ENCODE peak calls at places on chromosomes 13 and 19, in six cellular contexts. G is breast epithelium; S is CD8-positive, alpha-beta T cell; N is CD4-positive, CD25-positive, alpha-beta regulatory T cell; O is mucosa of descending colon; Z is PC-3. W is an unnamed sample.

GRCh38 chr13:24159362-24159761 is 1.2 kb upstream of the SPATA13 start:
- DNase-seq in G (no peak), S (no peak), N (no peak), O (no peak), Z (no peak), W (no peak)

GRCh38 chr19:7257148-7258041 is 36.8 kb downstream of the INSR start:
- DNase-seq in G (no peak), S (no peak), N (no peak), O (no peak), Z (peak; percentile 65), W (no peak)

GRCh38 chr19:50258918-50259372 is 55.5 kb downstream of the MYH14 start:
- DNase-seq in G (no peak), S (no peak), N (no peak), O (peak; percentile 38), Z (peak; percentile 21), W (no peak)

GRCh38 chr13:19601749-19602725 is 31.4 kb upstream of the MPHOSPH8 start:
- DNase-seq in G (no peak), S (no peak), N (peak; percentile 6), O (peak; percentile 62), Z (peak; percentile 72), W (no peak)

GRCh38 chr13:105333416-105333815 is 1202.0 kb downstream of the EFNB2 start:
- DNase-seq in G (no peak), S (no peak), N (no peak), O (no peak), Z (no peak), W (no peak)

GRCh38 chr13:60137911-60138570 is 25.7 kb downstream of the DIAPH3 start:
- DNase-seq in G (no peak), S (no peak), N (no peak), O (no peak), Z (no peak), W (no peak)

GRCh38 chr13:36345438-36346221 is 564 bp downstream of the SPART start:
- DNase-seq in G (peak; percentile 68), S (peak; percentile 16), N (peak; percentile 51), O (peak; percentile 39), Z (no peak), W (peak; percentile 25)

GRCh38 chr13:79741006-79741405 is 260.1 kb downstream of the NDFIP2 start:
- DNase-seq in G (no peak), S (no peak), N (no peak), O (no peak), Z (no peak), W (no peak)

GRCh38 chr13:94309997-94310842 is 169.3 kb downstream of the DCT start:
- DNase-seq in G (no peak), S (no peak), N (no peak), O (no peak), Z (peak; percentile 79), W (no peak)

GRCh38 chr13:51478418-51479198 is 25.8 kb upstream of the INTS6 start:
- DNase-seq in G (no peak), S (no peak), N (no peak), O (no peak), Z (no peak), W (no peak)

GRCh38 chr13:33728271-33729037 is 89.5 kb upstream of the RFC3 start:
- DNase-seq in G (peak; percentile 44), S (no peak), N (no peak), O (no peak), Z (peak; percentile 63), W (no peak)

GRCh38 chr13:79485014-79485441 is 4.1 kb downstream of the NDFIP2 start:
- DNase-seq in G (no peak), S (no peak), N (no peak), O (peak; percentile 30), Z (peak; percentile 77), W (no peak)

GRCh38 chr19:6098574-6098973 is 11.7 kb downstream of the RFX2 start:
- DNase-seq in G (no peak), S (no peak), N (no peak), O (no peak), Z (no peak), W (no peak)

GRCh38 chr19:35013047-35013819 is 13.1 kb downstream of the GRAMD1A start:
- DNase-seq in G (peak; percentile 57), S (peak; percentile 72), N (peak; percentile 80), O (peak; percentile 88), Z (peak; percentile 36), W (peak; percentile 75)

GRCh38 chr19:50567052-50567841 is 988 bp downstream of the LRRC4B start:
- DNase-seq in G (no peak), S (no peak), N (no peak), O (no peak), Z (no peak), W (no peak)

GRCh38 chr19:48368942-48369341 is 4.8 kb downstream of the SYNGR4 start:
- DNase-seq in G (no peak), S (no peak), N (no peak), O (peak; percentile 86), Z (no peak), W (no peak)

GRCh38 chr13:41668130-41668757 is 210.9 kb downstream of the RGCC start:
- DNase-seq in G (peak; percentile 61), S (no peak), N (peak; percentile 55), O (no peak), Z (peak; percentile 84), W (no peak)

GRCh38 chr13:46119883-46120614 is 15.2 kb upstream of the CPB2 start:
- DNase-seq in G (no peak), S (no peak), N (no peak), O (no peak), Z (peak; percentile 56), W (no peak)

GRCh38 chr13:85366759-85367417 is 432.3 kb downstream of the SLITRK6 start:
- DNase-seq in G (no peak), S (no peak), N (no peak), O (no peak), Z (peak; percentile 42), W (no peak)

GRCh38 chr13:48775804-48776203 is 122.1 kb downstream of the CYSLTR2 start:
- DNase-seq in G (no peak), S (no peak), N (no peak), O (no peak), Z (peak; percentile 67), W (no peak)

GRCh38 chr13:30652746-30653145 is 35.0 kb downstream of the USPL1 start:
- DNase-seq in G (no peak), S (no peak), N (no peak), O (no peak), Z (no peak), W (no peak)

GRCh38 chr13:30864352-30865130 is 41.5 kb upstream of the MEDAG start:
- DNase-seq in G (no peak), S (no peak), N (no peak), O (no peak), Z (no peak), W (no peak)

GRCh38 chr19:17205237-17206140 is 9.7 kb upstream of the USE1 start:
- DNase-seq in G (peak; percentile 60), S (peak; percentile 39), N (peak; percentile 60), O (peak; percentile 84), Z (peak; percentile 64), W (peak; percentile 36)

GRCh38 chr13:100694722-100695644 is 20.4 kb upstream of the TMTC4 start:
- DNase-seq in G (no peak), S (no peak), N (no peak), O (peak; percentile 43), Z (peak; percentile 58), W (no peak)

GRCh38 chr13:33194820-33195692 is 90.5 kb downstream of the STARD13 start:
- DNase-seq in G (no peak), S (no peak), N (no peak), O (no peak), Z (peak; percentile 54), W (no peak)

GRCh38 chr13:99522288-99522687 is 21.0 kb downstream of the TM9SF2 start:
- DNase-seq in G (no peak), S (no peak), N (no peak), O (no peak), Z (no peak), W (no peak)

GRCh38 chr19:51194527-51195315 is 30.2 kb upstream of the CD33 start:
- DNase-seq in G (no peak), S (no peak), N (peak; percentile 2), O (no peak), Z (no peak), W (no peak)

GRCh38 chr19:49475995-49476880 is 2.2 kb downstream of the FLT3LG start:
- DNase-seq in G (no peak), S (no peak), N (peak; percentile 63), O (peak; percentile 66), Z (no peak), W (peak; percentile 39)

GRCh38 chr13:91882918-91883317 is 484.5 kb downstream of the GPC5 start:
- DNase-seq in G (no peak), S (no peak), N (no peak), O (no peak), Z (peak; percentile 9), W (no peak)

GRCh38 chr13:101757446-101758039 is 305.1 kb downstream of the ITGBL1 start:
- DNase-seq in G (no peak), S (no peak), N (peak; percentile 9), O (no peak), Z (peak; percentile 70), W (no peak)

GRCh38 chr19:24033962-24034342 is 53.0 kb upstream of the ZNF254 start:
- DNase-seq in G (peak; percentile 35), S (peak; percentile 11), N (peak; percentile 39), O (peak; percentile 68), Z (peak; percentile 53), W (no peak)

DNA sequence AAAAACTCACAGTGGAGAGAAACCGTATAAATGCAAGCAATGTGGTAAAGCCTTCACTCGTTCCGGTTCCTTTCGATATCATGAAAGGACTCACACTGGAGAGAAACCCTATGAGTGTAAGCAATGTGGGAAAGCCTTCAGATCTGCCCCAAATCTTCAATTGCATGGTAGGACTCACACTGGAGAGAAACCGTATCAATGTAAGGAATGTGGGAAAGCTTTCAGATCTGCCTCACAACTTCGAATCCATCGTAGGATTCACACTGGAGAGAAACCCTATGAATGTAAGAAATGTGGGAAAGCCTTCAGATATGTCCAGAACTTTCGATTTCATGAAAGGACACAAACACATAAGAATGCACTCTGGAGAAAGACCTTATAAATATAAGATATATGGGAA is 19.4 kb upstream of the ZNF69 start:
- DNase-seq in G (no peak), S (no peak), N (no peak), O (no peak), Z (no peak), W (no peak)
- H3K9me3 ChIP-seq in G (peaks cover 99% of the 10 kb centered on the region), S (peaks cover 45% of the 10 kb centered on the region), N (peaks cover 99% of the 10 kb centered on the region), O (peaks cover 89% of the 10 kb centered on the region), Z (peaks cover 62% of the 10 kb centered on the region), W (peaks cover 33% of the 10 kb centered on the region)

GRCh38 chr19:11652056-11652455 is 54.8 kb downstream of the ZNF627 start:
- DNase-seq in G (no peak), S (no peak), N (no peak), O (no peak), Z (no peak), W (no peak)
- H3K9me3 ChIP-seq in G (peaks cover 33% of the 10 kb centered on the region), S (peaks cover 16% of the 10 kb centered on the region), N (peaks cover 42% of the 10 kb centered on the region), O (peaks cover 31% of the 10 kb centered on the region), Z (peaks cover 47% of the 10 kb centered on the region), W (peaks cover 18% of the 10 kb centered on the region)

DNA sequence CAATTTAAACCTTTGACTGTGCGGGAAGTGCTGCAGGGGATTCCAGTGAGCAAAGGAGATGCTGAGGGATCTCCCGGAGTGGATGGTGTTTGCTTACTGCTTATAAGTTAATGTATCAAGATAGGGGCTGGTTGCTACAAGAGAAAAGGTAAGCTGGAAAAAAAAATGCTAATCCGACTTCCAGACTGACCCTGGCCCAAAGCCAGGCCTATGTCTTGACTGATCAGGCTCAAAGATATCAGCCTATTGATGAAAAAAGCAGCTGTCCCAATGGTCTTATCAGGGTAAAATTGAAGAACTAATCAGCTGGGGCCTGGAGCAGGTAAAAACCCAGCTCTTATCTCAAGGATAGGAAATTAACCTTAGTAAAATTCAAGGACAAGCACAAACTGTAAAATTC is 10.9 kb upstream of the ZNF90 start:
- DNase-seq in G (no peak), S (no peak), N (no peak), O (no peak), Z (no peak), W (no peak)
- H3K9me3 ChIP-seq in G (no peaks in the 10 kb centered on the region), S (no peaks in the 10 kb centered on the region), N (no peaks in the 10 kb centered on the region), O (peaks cover 3% of the 10 kb centered on the region), Z (peaks cover 5% of the 10 kb centered on the region), W (no peaks in the 10 kb centered on the region)

GRCh38 chr19:40023969-40024368 is 27.1 kb downstream of the ZNF546 start:
- DNase-seq in G (no peak), S (no peak), N (no peak), O (no peak), Z (no peak), W (no peak)
- H3K9me3 ChIP-seq in G (peaks cover 88% of the 10 kb centered on the region), S (peaks cover 26% of the 10 kb centered on the region), N (peaks cover 86% of the 10 kb centered on the region), O (peaks cover 78% of the 10 kb centered on the region), Z (peaks cover 10% of the 10 kb centered on the region), W (peaks cover 50% of the 10 kb centered on the region)